ENCODE peak calls at places on chromosomes 6 and 20, in six cellular contexts. U is stomach; L is effector memory CD4-positive, alpha-beta T cell; T is CD8-positive, alpha-beta memory T cell; F is psoas muscle; J is tibial nerve. Y is an unnamed sample. For H3K4me1, the result is how much of the 10 kb centered on the place peaks cover.

GRCh38 chr20:62858059-62858458 is 3.6 kb downstream of the TCFL5 start:
- DNase-seq in U (no peak), L (no peak), T (no peak), F (no peak), J (no peak), Y (no peak)

GRCh38 chr6:124294572-124294971 is 490.9 kb downstream of the NKAIN2 start:
- DNase-seq in U (no peak), L (no peak), T (no peak), F (no peak), J (no peak), Y (no peak)

GRCh38 chr20:15967334-15967733 is 605.9 kb downstream of the KIF16B start:
- DNase-seq in U (no peak), L (no peak), T (no peak), F (no peak), J (no peak), Y (no peak)

GRCh38 chr6:136669299-136669699 is 119.1 kb upstream of the MAP7 start:
- DNase-seq in U (no peak), L (no peak), T (no peak), F (no peak), J (no peak), Y (no peak)

GRCh38 chr6:152462716-152463115 is 174.4 kb downstream of the SYNE1 start:
- DNase-seq in U (no peak), L (no peak), T (no peak), F (no peak), J (no peak), Y (no peak)

GRCh38 chr6:153373869-153374268 is 242.8 kb upstream of the RGS17 start:
- DNase-seq in U (no peak), L (no peak), T (no peak), F (no peak), J (no peak), Y (no peak)

GRCh38 chr6:4936681-4937041 is 67.2 kb downstream of the RPP40 start:
- DNase-seq in U (no peak), L (no peak), T (no peak), F (no peak), J (no peak), Y (no peak)

GRCh38 chr6:128252293-128253176 is 267.9 kb downstream of the PTPRK start:
- DNase-seq in U (no peak), L (no peak), T (no peak), F (no peak), J (no peak), Y (no peak)

GRCh38 chr6:32664827-32665362 is 1.6 kb downstream of the HLA-DQB1 start:
- DNase-seq in U (peak), L (peak), T (no peak), F (peak), J (no peak), Y (peak)

GRCh38 chr6:102619585-102619984 is 1226.1 kb downstream of the GRIK2 start:
- DNase-seq in U (no peak), L (no peak), T (no peak), F (no peak), J (no peak), Y (no peak)

GRCh38 chr20:3934628-3935027 is 45.4 kb downstream of the PANK2 start:
- DNase-seq in U (no peak), L (no peak), T (no peak), F (no peak), J (no peak), Y (no peak)

GRCh38 chr6:28558629-28559028 is 32.9 kb downstream of the GPX5 start:
- DNase-seq in U (no peak), L (no peak), T (no peak), F (no peak), J (no peak), Y (no peak)

GRCh38 chr6:169452117-169452868 is 198.6 kb upstream of the THBS2 start:
- DNase-seq in U (peak), L (no peak), T (no peak), F (peak), J (peak), Y (no peak)

GRCh38 chr6:96157018-96157565 is 141.3 kb downstream of the FUT9 start:
- DNase-seq in U (no peak), L (no peak), T (no peak), F (no peak), J (no peak), Y (no peak)

GRCh38 chr6:54772610-54773009 is 74.0 kb upstream of the FAM83B start:
- DNase-seq in U (no peak), L (no peak), T (no peak), F (no peak), J (no peak), Y (no peak)

GRCh38 chr6:7108964-7109836 is 1.4 kb downstream of the RREB1 start:
- DNase-seq in U (peak), L (no peak), T (peak), F (peak), J (peak), Y (peak)

GRCh38 chr6:102520981-102521380 is 1127.5 kb downstream of the GRIK2 start:
- DNase-seq in U (no peak), L (no peak), T (no peak), F (no peak), J (no peak), Y (no peak)

GRCh38 chr6:8574311-8574710 is 139.0 kb upstream of the SLC35B3 start:
- DNase-seq in U (no peak), L (no peak), T (no peak), F (no peak), J (no peak), Y (no peak)

GRCh38 chr6:8219352-8219943 is 117.1 kb upstream of the EEF1E1 start:
- DNase-seq in U (peak), L (no peak), T (peak), F (no peak), J (no peak), Y (peak)

GRCh38 chr6:29368765-29369164 is at the start of gene OR5V1:
- DNase-seq in U (no peak), L (no peak), T (no peak), F (no peak), J (no peak), Y (no peak)

GRCh38 chr20:8756410-8756809 is 312.5 kb upstream of the PLCB4 start:
- DNase-seq in U (no peak), L (no peak), T (no peak), F (no peak), J (no peak), Y (no peak)

GRCh38 chr6:84218091-84218490 is 9.4 kb downstream of the CEP162 start:
- DNase-seq in U (no peak), L (no peak), T (no peak), F (no peak), J (no peak), Y (no peak)

GRCh38 chr20:61725966-61726365 is 339.7 kb downstream of the TAF4 start:
- DNase-seq in U (no peak), L (no peak), T (no peak), F (peak), J (no peak), Y (no peak)

GRCh38 chr6:121436966-121437756 is 1.7 kb downstream of the GJA1 start:
- DNase-seq in U (no peak), L (no peak), T (no peak), F (peak), J (peak), Y (no peak)

GRCh38 chr6:78808356-78808891 is 58.9 kb upstream of the IRAK1BP1 start:
- DNase-seq in U (no peak), L (no peak), T (no peak), F (no peak), J (no peak), Y (no peak)

GRCh38 chr20:36344517-36345132 is 38.5 kb downstream of the DLGAP4 start:
- DNase-seq in U (peak), L (no peak), T (no peak), F (no peak), J (no peak), Y (peak)

GRCh38 chr6:16472349-16473069 is 234.1 kb downstream of the GMPR start:
- DNase-seq in U (no peak), L (no peak), T (no peak), F (no peak), J (no peak), Y (no peak)

GRCh38 chr6:157099912-157100593 is 223.3 kb downstream of the TMEM242 start:
- DNase-seq in U (no peak), L (no peak), T (peak), F (no peak), J (no peak), Y (peak)

GRCh38 chr6:129235167-129236072 is 352.5 kb downstream of the LAMA2 start:
- DNase-seq in U (no peak), L (no peak), T (no peak), F (no peak), J (no peak), Y (no peak)

GRCh38 chr6:101662111-101662897 is 268.8 kb downstream of the GRIK2 start:
- DNase-seq in U (no peak), L (no peak), T (no peak), F (no peak), J (no peak), Y (no peak)

GRCh38 chr6:90008189-90008907 is 114.1 kb downstream of the GJA10 start:
- DNase-seq in U (no peak), L (no peak), T (no peak), F (no peak), J (no peak), Y (no peak)

GRCh38 chr6:56671651-56672461 is 29.2 kb upstream of the DST start:
- DNase-seq in U (no peak), L (no peak), T (no peak), F (peak), J (no peak), Y (no peak)

GRCh38 chr6:99951016-99951805 is 42.8 kb downstream of the MCHR2 start:
- DNase-seq in U (no peak), L (no peak), T (no peak), F (no peak), J (no peak), Y (no peak)
- H3K4me1 ChIP-seq in U (under half), L (under half), T (under half), F (under half), J (under half), Y (under half)

DNA sequence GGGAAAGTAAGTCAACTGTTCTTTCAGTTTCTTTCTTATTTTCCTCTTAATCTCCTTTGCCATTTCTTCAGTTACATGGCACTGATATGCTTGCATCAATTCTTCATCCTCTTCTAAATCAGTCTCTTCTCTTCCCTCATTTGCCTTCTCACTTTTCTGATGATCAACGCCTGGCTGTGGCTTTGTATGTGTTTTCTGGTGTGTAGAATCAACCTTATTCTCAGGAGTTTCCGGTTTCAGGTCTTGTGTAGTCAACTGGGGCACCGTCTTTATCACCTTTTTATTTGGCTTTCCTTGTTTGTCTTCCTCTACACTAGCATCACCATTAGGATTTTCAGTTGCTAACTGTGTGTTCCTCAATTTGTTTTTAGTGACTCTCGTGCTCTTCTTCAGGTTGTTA is 31.6 kb downstream of the AHI1 start:
- DNase-seq in U (no peak), L (no peak), T (no peak), F (no peak), J (no peak), Y (no peak)
- H3K4me3 ChIP-seq in U (no peak), L (no peak), T (no peak), F (no peak), J (no peak), Y (no peak)

GRCh38 chr6:14658030-14658429 is 540.5 kb downstream of the CD83 start:
- DNase-seq in U (no peak), L (no peak), T (no peak), F (no peak), J (no peak), Y (no peak)

GRCh38 chr6:14661696-14662095 is 544.1 kb downstream of the CD83 start:
- DNase-seq in U (no peak), L (no peak), T (no peak), F (no peak), J (no peak), Y (no peak)

GRCh38 chr6:14661188-14661587 is 543.6 kb downstream of the CD83 start:
- DNase-seq in U (no peak), L (no peak), T (no peak), F (no peak), J (no peak), Y (peak)

GRCh38 chr6:14658909-14659561 is 541.5 kb downstream of the CD83 start:
- DNase-seq in U (no peak), L (no peak), T (no peak), F (no peak), J (no peak), Y (no peak)

GRCh38 chr6:14660767-14661166 is 543.2 kb downstream of the CD83 start:
- DNase-seq in U (no peak), L (no peak), T (no peak), F (no peak), J (no peak), Y (no peak)
- H3K4me1 ChIP-seq in U (under half), L (under half), T (half or more), F (under half), J (under half), Y (half or more)

DNA sequence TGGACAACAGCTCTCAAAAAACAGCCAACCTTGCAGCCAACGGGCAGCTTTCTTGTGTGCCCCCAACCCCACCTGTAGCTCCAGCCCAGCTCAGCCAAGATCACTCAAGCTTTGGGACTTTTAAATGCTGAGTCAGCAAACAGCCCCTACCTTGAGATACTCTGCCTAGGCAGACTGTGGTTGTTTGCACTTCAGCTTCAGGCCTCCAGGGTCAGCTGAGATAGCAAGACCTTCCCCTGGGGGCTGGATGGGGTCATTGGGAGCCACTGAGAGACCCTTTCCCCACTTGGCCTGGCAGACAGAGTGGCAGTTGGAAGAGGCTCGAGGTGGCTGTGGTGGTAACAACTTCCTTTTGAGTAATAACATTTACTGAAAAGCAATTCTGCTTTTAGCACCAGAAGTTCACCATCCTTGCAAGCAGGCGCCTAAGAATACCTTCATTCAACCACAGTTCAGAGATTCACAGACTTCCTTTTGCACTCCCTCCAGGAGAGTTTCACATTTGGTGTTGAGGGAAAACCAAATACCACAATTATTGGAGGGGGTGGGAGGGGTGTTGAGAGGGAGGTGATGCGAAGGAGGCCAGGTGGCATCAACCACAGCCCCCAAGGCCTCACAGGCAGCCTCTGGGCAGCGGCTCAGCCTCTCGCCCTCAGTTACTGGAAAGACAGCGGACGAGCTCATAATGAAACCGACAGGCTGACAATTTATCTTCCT is 148.0 kb downstream of the CEBPB start:
- DNase-seq in U (no peak), L (no peak), T (no peak), F (no peak), J (no peak), Y (peak)
- H3K4me3 ChIP-seq in U (no peak), L (peak), T (peak), F (no peak), J (peak), Y (no peak)

DNA sequence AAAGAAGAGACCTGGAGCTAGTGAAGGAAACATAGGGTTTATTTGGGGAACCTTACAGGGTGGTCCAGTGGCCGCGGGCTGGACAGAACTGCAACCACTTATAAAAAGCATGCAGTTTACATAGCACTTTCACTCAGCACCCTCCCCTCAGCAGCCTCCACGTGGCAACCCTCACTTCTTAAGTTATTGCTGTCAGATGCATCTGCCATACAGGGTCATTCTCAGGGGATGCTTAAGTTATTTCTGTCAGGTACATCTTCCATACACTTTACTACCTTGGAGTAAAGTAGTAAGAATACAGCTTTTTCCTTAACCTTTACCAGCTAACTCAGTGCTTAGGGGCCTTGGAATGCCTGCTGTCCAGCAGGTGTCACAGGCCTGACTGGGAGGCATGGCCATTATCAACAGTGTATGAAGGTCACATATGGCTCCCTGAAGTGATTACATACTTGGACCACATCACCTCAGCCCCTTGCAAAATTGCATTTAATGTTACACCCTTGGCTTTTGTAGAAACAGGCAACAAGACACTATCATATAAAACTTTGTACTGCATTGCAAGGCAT is 2.0 kb upstream of the NOL7 start:
- DNase-seq in U (no peak), L (no peak), T (no peak), F (no peak), J (no peak), Y (no peak)
- H3K4me1 ChIP-seq in U (under half), L (under half), T (under half), F (under half), J (under half), Y (under half)

GRCh38 chr6:164098857-164099534 is 684.5 kb downstream of the QKI start:
- DNase-seq in U (peak), L (no peak), T (no peak), F (peak), J (no peak), Y (no peak)
- H3K4me3 ChIP-seq in U (no peak), L (no peak), T (no peak), F (peak), J (no peak), Y (no peak)

DNA sequence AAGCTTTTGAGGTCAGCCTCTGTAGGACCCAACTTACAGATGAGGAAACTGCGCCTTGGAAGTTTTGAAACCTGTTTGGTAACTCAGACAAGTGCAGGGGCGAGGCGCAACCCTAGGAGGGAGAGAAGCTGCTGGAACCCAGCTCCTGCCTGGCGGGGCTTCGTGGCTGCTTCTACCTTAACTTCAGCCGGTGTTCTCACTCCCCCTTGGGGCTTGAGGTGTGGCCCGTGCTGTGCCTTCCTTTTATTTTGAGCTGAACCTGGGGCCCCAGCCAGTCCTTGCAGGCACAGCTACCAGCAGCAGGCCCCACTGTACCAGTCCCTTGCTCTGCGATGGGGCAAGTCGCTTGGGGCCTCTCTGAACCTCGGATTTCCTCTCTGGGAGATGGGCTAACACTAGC is 12.0 kb downstream of the RBM38 start:
- DNase-seq in U (no peak), L (no peak), T (no peak), F (peak), J (no peak), Y (no peak)
- H3K4me1 ChIP-seq in U (under half), L (under half), T (half or more), F (half or more), J (under half), Y (half or more)

GRCh38 chr6:139474145-139475108 is 100.0 kb upstream of the CITED2 start:
- DNase-seq in U (no peak), L (no peak), T (no peak), F (no peak), J (peak), Y (no peak)
- H3K4me3 ChIP-seq in U (no peak), L (no peak), T (no peak), F (peak), J (no peak), Y (no peak)

DNA sequence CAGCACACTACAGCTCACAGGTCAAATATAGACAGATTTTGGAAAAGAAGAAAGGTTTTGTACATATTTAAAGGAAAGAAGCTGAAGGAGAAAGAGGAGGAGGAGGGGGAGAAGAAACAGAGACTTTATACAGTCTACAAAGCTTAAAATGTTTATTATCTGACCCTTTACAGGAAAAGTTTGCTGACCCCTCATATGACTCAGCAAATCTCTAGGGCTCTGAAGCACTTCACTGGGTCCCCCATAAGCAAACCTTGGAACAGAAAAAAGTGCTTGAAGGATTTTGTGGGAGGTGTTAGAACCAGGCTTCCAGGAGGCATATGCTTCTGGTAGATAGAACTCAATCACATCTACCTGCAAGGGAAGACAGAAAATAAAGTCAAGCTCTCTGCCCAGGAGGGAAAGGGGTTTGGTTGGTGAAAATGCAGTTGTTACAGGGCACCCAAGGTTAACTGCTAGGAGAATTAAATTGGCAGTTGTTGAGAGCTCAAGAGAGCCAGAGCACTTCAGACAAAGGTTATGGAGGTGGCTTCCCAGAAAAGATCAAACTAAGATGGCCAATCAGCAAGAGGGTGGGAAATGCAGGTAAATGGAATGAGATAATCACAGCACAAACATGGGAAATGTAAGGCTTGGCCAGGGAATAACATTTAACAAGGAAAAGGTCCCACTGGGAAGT is 207.4 kb upstream of the SGK1 start:
- DNase-seq in U (no peak), L (no peak), T (no peak), F (no peak), J (no peak), Y (no peak)
- H3K4me1 ChIP-seq in U (under half), L (under half), T (under half), F (under half), J (under half), Y (under half)